ENCODE peak calls at places on chromosomes 12 and 14, in ten cellular contexts. One of them, this sample, is unnamed. For H3K4me1, the result is how much of the 10 kb centered on the place peaks cover.

GRCh38 chr12:108912361-108912760 is 32.5 kb downstream of the DAO start:
- DNase-seq in endothelial cell of umbilical vein: no peak
- DNase-seq in colonic mucosa: no peak
- DNase-seq in thyroid gland: no peak
- DNase-seq in left ventricle myocardium inferior: no peak
- DNase-seq in left lung: no peak
- DNase-seq in neuronal stem cell: no peak
- DNase-seq in heart right ventricle: no peak
- DNase-seq in CD8-positive, alpha-beta T cell: no peak
- DNase-seq in mesendoderm: no peak
- DNase-seq in this sample: no peak

GRCh38 chr14:75259946-75260545 is 18.6 kb upstream of the FOS start:
- DNase-seq in endothelial cell of umbilical vein: no peak
- DNase-seq in colonic mucosa: no peak
- DNase-seq in thyroid gland: no peak
- DNase-seq in left ventricle myocardium inferior: no peak
- DNase-seq in left lung: no peak
- DNase-seq in neuronal stem cell: no peak
- DNase-seq in heart right ventricle: no peak
- DNase-seq in CD8-positive, alpha-beta T cell: no peak
- DNase-seq in mesendoderm: no peak
- DNase-seq in this sample: no peak

GRCh38 chr12:61923152-61923551 is 337.1 kb upstream of the USP15 start:
- DNase-seq in endothelial cell of umbilical vein: no peak
- DNase-seq in colonic mucosa: no peak
- DNase-seq in thyroid gland: no peak
- DNase-seq in left ventricle myocardium inferior: no peak
- DNase-seq in left lung: no peak
- DNase-seq in neuronal stem cell: no peak
- DNase-seq in heart right ventricle: no peak
- DNase-seq in CD8-positive, alpha-beta T cell: no peak
- DNase-seq in mesendoderm: peak
- DNase-seq in this sample: no peak

GRCh38 chr12:119843100-119843499 is 34.0 kb downstream of the CIT start:
- DNase-seq in endothelial cell of umbilical vein: no peak
- DNase-seq in colonic mucosa: no peak
- DNase-seq in thyroid gland: peak
- DNase-seq in left ventricle myocardium inferior: no peak
- DNase-seq in left lung: no peak
- DNase-seq in neuronal stem cell: no peak
- DNase-seq in heart right ventricle: no peak
- DNase-seq in CD8-positive, alpha-beta T cell: no peak
- DNase-seq in mesendoderm: no peak
- DNase-seq in this sample: no peak

GRCh38 chr14:64639340-64639821 is 64.8 kb upstream of the PLEKHG3 start:
- DNase-seq in endothelial cell of umbilical vein: no peak
- DNase-seq in colonic mucosa: no peak
- DNase-seq in thyroid gland: no peak
- DNase-seq in left ventricle myocardium inferior: no peak
- DNase-seq in left lung: no peak
- DNase-seq in neuronal stem cell: no peak
- DNase-seq in heart right ventricle: no peak
- DNase-seq in CD8-positive, alpha-beta T cell: no peak
- DNase-seq in mesendoderm: peak
- DNase-seq in this sample: no peak

GRCh38 chr12:3905664-3906063 is 32.5 kb upstream of the PARP11 start:
- DNase-seq in endothelial cell of umbilical vein: no peak
- DNase-seq in colonic mucosa: no peak
- DNase-seq in thyroid gland: no peak
- DNase-seq in left ventricle myocardium inferior: no peak
- DNase-seq in left lung: no peak
- DNase-seq in neuronal stem cell: no peak
- DNase-seq in heart right ventricle: no peak
- DNase-seq in CD8-positive, alpha-beta T cell: no peak
- DNase-seq in mesendoderm: no peak
- DNase-seq in this sample: no peak

GRCh38 chr12:107775093-107775721 is 703 bp downstream of the ASCL4 start:
- DNase-seq in endothelial cell of umbilical vein: no peak
- DNase-seq in colonic mucosa: no peak
- DNase-seq in thyroid gland: no peak
- DNase-seq in left ventricle myocardium inferior: no peak
- DNase-seq in left lung: no peak
- DNase-seq in neuronal stem cell: peak
- DNase-seq in heart right ventricle: no peak
- DNase-seq in CD8-positive, alpha-beta T cell: no peak
- DNase-seq in mesendoderm: peak
- DNase-seq in this sample: peak

GRCh38 chr12:109192358-109192757 is 76.0 kb downstream of the ACACB start:
- DNase-seq in endothelial cell of umbilical vein: no peak
- DNase-seq in colonic mucosa: no peak
- DNase-seq in thyroid gland: no peak
- DNase-seq in left ventricle myocardium inferior: no peak
- DNase-seq in left lung: no peak
- DNase-seq in neuronal stem cell: no peak
- DNase-seq in heart right ventricle: no peak
- DNase-seq in CD8-positive, alpha-beta T cell: no peak
- DNase-seq in mesendoderm: no peak
- DNase-seq in this sample: no peak

GRCh38 chr12:116599285-116600122 is 40.3 kb downstream of the MAP1LC3B2 start:
- DNase-seq in endothelial cell of umbilical vein: peak
- DNase-seq in colonic mucosa: peak
- DNase-seq in thyroid gland: peak
- DNase-seq in left ventricle myocardium inferior: peak
- DNase-seq in left lung: peak
- DNase-seq in neuronal stem cell: peak
- DNase-seq in heart right ventricle: peak
- DNase-seq in CD8-positive, alpha-beta T cell: peak
- DNase-seq in mesendoderm: peak
- DNase-seq in this sample: peak

GRCh38 chr12:9796346-9796745 is 30.9 kb upstream of the KLRF1 start:
- DNase-seq in endothelial cell of umbilical vein: no peak
- DNase-seq in colonic mucosa: no peak
- DNase-seq in thyroid gland: no peak
- DNase-seq in left ventricle myocardium inferior: no peak
- DNase-seq in left lung: no peak
- DNase-seq in neuronal stem cell: no peak
- DNase-seq in heart right ventricle: no peak
- DNase-seq in CD8-positive, alpha-beta T cell: no peak
- DNase-seq in mesendoderm: no peak
- DNase-seq in this sample: no peak

GRCh38 chr12:87155616-87156015 is 873.6 kb downstream of the C12orf50 start:
- DNase-seq in endothelial cell of umbilical vein: no peak
- DNase-seq in colonic mucosa: no peak
- DNase-seq in thyroid gland: no peak
- DNase-seq in left ventricle myocardium inferior: no peak
- DNase-seq in left lung: no peak
- DNase-seq in neuronal stem cell: no peak
- DNase-seq in heart right ventricle: no peak
- DNase-seq in CD8-positive, alpha-beta T cell: no peak
- DNase-seq in mesendoderm: no peak
- DNase-seq in this sample: no peak

GRCh38 chr12:452667-453210 is 7.0 kb upstream of the B4GALNT3 start:
- DNase-seq in endothelial cell of umbilical vein: no peak
- DNase-seq in colonic mucosa: peak
- DNase-seq in thyroid gland: no peak
- DNase-seq in left ventricle myocardium inferior: no peak
- DNase-seq in left lung: peak
- DNase-seq in neuronal stem cell: no peak
- DNase-seq in heart right ventricle: peak
- DNase-seq in CD8-positive, alpha-beta T cell: peak
- DNase-seq in mesendoderm: no peak
- DNase-seq in this sample: peak

GRCh38 chr12:92845320-92845719 is 83.8 kb downstream of the EEA1 start:
- DNase-seq in endothelial cell of umbilical vein: no peak
- DNase-seq in colonic mucosa: no peak
- DNase-seq in thyroid gland: no peak
- DNase-seq in left ventricle myocardium inferior: no peak
- DNase-seq in left lung: no peak
- DNase-seq in neuronal stem cell: no peak
- DNase-seq in heart right ventricle: no peak
- DNase-seq in CD8-positive, alpha-beta T cell: no peak
- DNase-seq in mesendoderm: no peak
- DNase-seq in this sample: no peak

GRCh38 chr14:102778616-102779351 is 1.5 kb downstream of the TRAF3 start:
- DNase-seq in endothelial cell of umbilical vein: peak
- DNase-seq in colonic mucosa: no peak
- DNase-seq in thyroid gland: no peak
- DNase-seq in left ventricle myocardium inferior: no peak
- DNase-seq in left lung: no peak
- DNase-seq in neuronal stem cell: no peak
- DNase-seq in heart right ventricle: no peak
- DNase-seq in CD8-positive, alpha-beta T cell: no peak
- DNase-seq in mesendoderm: no peak
- DNase-seq in this sample: no peak
- H3K4me1 ChIP-seq in endothelial cell of umbilical vein: under half
- H3K4me1 ChIP-seq in colonic mucosa: under half
- H3K4me1 ChIP-seq in thyroid gland: under half
- H3K4me1 ChIP-seq in left ventricle myocardium inferior: under half
- H3K4me1 ChIP-seq in left lung: under half
- H3K4me1 ChIP-seq in neuronal stem cell: under half
- H3K4me1 ChIP-seq in heart right ventricle: under half
- H3K4me1 ChIP-seq in CD8-positive, alpha-beta T cell: under half
- H3K4me1 ChIP-seq in mesendoderm: under half
- H3K4me1 ChIP-seq in this sample: under half

GRCh38 chr14:22065372-22065771 is 391.8 kb upstream of the OR4E1 start:
- DNase-seq in endothelial cell of umbilical vein: no peak
- DNase-seq in colonic mucosa: no peak
- DNase-seq in thyroid gland: no peak
- DNase-seq in left ventricle myocardium inferior: no peak
- DNase-seq in left lung: no peak
- DNase-seq in neuronal stem cell: no peak
- DNase-seq in heart right ventricle: no peak
- DNase-seq in CD8-positive, alpha-beta T cell: no peak
- DNase-seq in mesendoderm: no peak
- DNase-seq in this sample: no peak

GRCh38 chr14:22071001-22071400 is 397.4 kb upstream of the OR4E1 start:
- DNase-seq in endothelial cell of umbilical vein: no peak
- DNase-seq in colonic mucosa: no peak
- DNase-seq in thyroid gland: no peak
- DNase-seq in left ventricle myocardium inferior: no peak
- DNase-seq in left lung: no peak
- DNase-seq in neuronal stem cell: no peak
- DNase-seq in heart right ventricle: no peak
- DNase-seq in CD8-positive, alpha-beta T cell: peak
- DNase-seq in mesendoderm: no peak
- DNase-seq in this sample: no peak

GRCh38 chr14:22070119-22070982 is 396.7 kb upstream of the OR4E1 start:
- DNase-seq in endothelial cell of umbilical vein: peak
- DNase-seq in colonic mucosa: peak
- DNase-seq in thyroid gland: peak
- DNase-seq in left ventricle myocardium inferior: peak
- DNase-seq in left lung: peak
- DNase-seq in neuronal stem cell: no peak
- DNase-seq in heart right ventricle: peak
- DNase-seq in CD8-positive, alpha-beta T cell: no peak
- DNase-seq in mesendoderm: peak
- DNase-seq in this sample: no peak
- H3K4me3 ChIP-seq in endothelial cell of umbilical vein: peak
- H3K4me3 ChIP-seq in colonic mucosa: no peak
- H3K4me3 ChIP-seq in thyroid gland: no peak
- H3K4me3 ChIP-seq in left ventricle myocardium inferior: peak
- H3K4me3 ChIP-seq in left lung: no peak
- H3K4me3 ChIP-seq in neuronal stem cell: no peak
- H3K4me3 ChIP-seq in heart right ventricle: peak
- H3K4me3 ChIP-seq in CD8-positive, alpha-beta T cell: peak
- H3K4me3 ChIP-seq in mesendoderm: no peak
- H3K4me3 ChIP-seq in this sample: peak

GRCh38 chr12:110649341-110649847 is 35.5 kb downstream of the TCTN1 start:
- DNase-seq in endothelial cell of umbilical vein: no peak
- DNase-seq in colonic mucosa: no peak
- DNase-seq in thyroid gland: no peak
- DNase-seq in left ventricle myocardium inferior: no peak
- DNase-seq in left lung: no peak
- DNase-seq in neuronal stem cell: no peak
- DNase-seq in heart right ventricle: no peak
- DNase-seq in CD8-positive, alpha-beta T cell: no peak
- DNase-seq in mesendoderm: no peak
- DNase-seq in this sample: no peak
- H3K4me1 ChIP-seq in endothelial cell of umbilical vein: under half
- H3K4me1 ChIP-seq in colonic mucosa: under half
- H3K4me1 ChIP-seq in thyroid gland: under half
- H3K4me1 ChIP-seq in left ventricle myocardium inferior: under half
- H3K4me1 ChIP-seq in left lung: under half
- H3K4me1 ChIP-seq in neuronal stem cell: under half
- H3K4me1 ChIP-seq in heart right ventricle: under half
- H3K4me1 ChIP-seq in CD8-positive, alpha-beta T cell: under half
- H3K4me1 ChIP-seq in mesendoderm: under half
- H3K4me1 ChIP-seq in this sample: under half

GRCh38 chr12:26231930-26232329 is 36.6 kb downstream of the SSPN start:
- DNase-seq in endothelial cell of umbilical vein: no peak
- DNase-seq in colonic mucosa: no peak
- DNase-seq in thyroid gland: no peak
- DNase-seq in left ventricle myocardium inferior: no peak
- DNase-seq in left lung: no peak
- DNase-seq in neuronal stem cell: no peak
- DNase-seq in heart right ventricle: no peak
- DNase-seq in CD8-positive, alpha-beta T cell: no peak
- DNase-seq in mesendoderm: no peak
- DNase-seq in this sample: no peak

GRCh38 chr12:26233620-26234019 is 38.2 kb downstream of the SSPN start:
- DNase-seq in endothelial cell of umbilical vein: no peak
- DNase-seq in colonic mucosa: no peak
- DNase-seq in thyroid gland: no peak
- DNase-seq in left ventricle myocardium inferior: no peak
- DNase-seq in left lung: no peak
- DNase-seq in neuronal stem cell: no peak
- DNase-seq in heart right ventricle: no peak
- DNase-seq in CD8-positive, alpha-beta T cell: no peak
- DNase-seq in mesendoderm: no peak
- DNase-seq in this sample: no peak

GRCh38 chr12:26227376-26227775 is 32.0 kb downstream of the SSPN start:
- DNase-seq in endothelial cell of umbilical vein: no peak
- DNase-seq in colonic mucosa: no peak
- DNase-seq in thyroid gland: no peak
- DNase-seq in left ventricle myocardium inferior: no peak
- DNase-seq in left lung: no peak
- DNase-seq in neuronal stem cell: no peak
- DNase-seq in heart right ventricle: no peak
- DNase-seq in CD8-positive, alpha-beta T cell: no peak
- DNase-seq in mesendoderm: no peak
- DNase-seq in this sample: no peak

GRCh38 chr12:26226629-26227375 is 31.4 kb downstream of the SSPN start:
- DNase-seq in endothelial cell of umbilical vein: peak
- DNase-seq in colonic mucosa: no peak
- DNase-seq in thyroid gland: peak
- DNase-seq in left ventricle myocardium inferior: peak
- DNase-seq in left lung: no peak
- DNase-seq in neuronal stem cell: peak
- DNase-seq in heart right ventricle: peak
- DNase-seq in CD8-positive, alpha-beta T cell: no peak
- DNase-seq in mesendoderm: peak
- DNase-seq in this sample: no peak

GRCh38 chr12:26229910-26230309 is 34.5 kb downstream of the SSPN start:
- DNase-seq in endothelial cell of umbilical vein: no peak
- DNase-seq in colonic mucosa: no peak
- DNase-seq in thyroid gland: no peak
- DNase-seq in left ventricle myocardium inferior: no peak
- DNase-seq in left lung: no peak
- DNase-seq in neuronal stem cell: no peak
- DNase-seq in heart right ventricle: no peak
- DNase-seq in CD8-positive, alpha-beta T cell: no peak
- DNase-seq in mesendoderm: no peak
- DNase-seq in this sample: no peak
- H3K4me3 ChIP-seq in endothelial cell of umbilical vein: no peak
- H3K4me3 ChIP-seq in colonic mucosa: no peak
- H3K4me3 ChIP-seq in thyroid gland: no peak
- H3K4me3 ChIP-seq in left ventricle myocardium inferior: no peak
- H3K4me3 ChIP-seq in left lung: no peak
- H3K4me3 ChIP-seq in neuronal stem cell: no peak
- H3K4me3 ChIP-seq in heart right ventricle: no peak
- H3K4me3 ChIP-seq in CD8-positive, alpha-beta T cell: no peak
- H3K4me3 ChIP-seq in mesendoderm: no peak
- H3K4me3 ChIP-seq in this sample: no peak